ENCODE peak calls at places on chromosomes 16 and 17, in seven cellular contexts. B, V, F, J, T, G and N are unnamed samples. For H3K9me3 and H3K36me3, the result is how much of the 10 kb centered on the place peaks cover.

GRCh38 chr17:21029515-21029914 is 13.3 kb downstream of the USP22 start:
- DNase-seq in B (no peak), J (no peak), T (no peak), G (no peak), V (no peak), F (no peak), N (no peak)

GRCh38 chr16:54928016-54928356 is 2.7 kb upstream of the IRX5 start:
- DNase-seq in V (peak), J (peak), F (no peak), T (no peak), G (no peak), B (no peak), N (peak)

GRCh38 chr17:56925088-56925487 is 11.2 kb upstream of the TRIM25 start:
- DNase-seq in J (no peak), B (no peak), G (no peak), V (no peak), F (no peak), T (no peak), N (no peak)

GRCh38 chr17:57109393-57110151 is 24.5 kb downstream of the AKAP1 start:
- DNase-seq in G (no peak), F (no peak), B (no peak), V (peak), T (no peak), J (no peak), N (no peak)

GRCh38 chr17:64572682-64573154 is 65.9 kb downstream of the CEP95 start:
- DNase-seq in T (no peak), F (no peak), J (peak), G (no peak), V (no peak), B (no peak), N (no peak)

GRCh38 chr17:55440391-55440790 is 18.8 kb upstream of the MMD start:
- DNase-seq in B (no peak), J (no peak), T (no peak), G (no peak), F (no peak), V (no peak), N (no peak)

GRCh38 chr16:23110257-23110899 is 38.9 kb downstream of the USP31 start:
- DNase-seq in B (no peak), J (no peak), F (no peak), V (no peak), G (no peak), T (no peak), N (no peak)

GRCh38 chr17:74493381-74493833 is 27.0 kb downstream of the CD300A start:
- DNase-seq in J (peak), T (peak), F (no peak), G (peak), V (peak), B (peak), N (peak)

GRCh38 chr17:40612510-40613244 is 34.9 kb downstream of the SMARCE1 start:
- DNase-seq in G (no peak), J (no peak), V (no peak), T (no peak), B (peak), F (no peak), N (no peak)

GRCh38 chr17:44095647-44096496 is 25.3 kb downstream of the G6PC3 start:
- DNase-seq in J (no peak), G (no peak), T (no peak), F (no peak), B (no peak), V (peak), N (peak)

GRCh38 chr17:66548158-66548557 is 245.7 kb downstream of the PRKCA start:
- DNase-seq in B (no peak), F (no peak), V (no peak), G (no peak), J (no peak), T (no peak), N (no peak)

GRCh38 chr16:60792437-60792836 is 1243.8 kb downstream of the CDH8 start:
- DNase-seq in G (no peak), F (no peak), V (no peak), J (no peak), T (no peak), B (no peak), N (no peak)

GRCh38 chr17:36002631-36003030 is 1.3 kb upstream of the CCL15 start:
- DNase-seq in G (no peak), F (no peak), B (no peak), J (peak), V (no peak), T (peak), N (no peak)

GRCh38 chr16:35296962-35297653 is 1837.7 kb downstream of the TP53TG3F start:
- DNase-seq in T (no peak), G (no peak), F (no peak), J (no peak), B (no peak), V (no peak), N (no peak)

GRCh38 chr16:35295856-35296255 is 1836.4 kb downstream of the TP53TG3F start:
- DNase-seq in G (no peak), B (no peak), J (no peak), V (no peak), F (no peak), T (no peak), N (no peak)

GRCh38 chr16:35302859-35303258 is 1843.4 kb downstream of the TP53TG3F start:
- DNase-seq in J (no peak), T (no peak), V (no peak), B (no peak), F (no peak), G (no peak), N (no peak)

DNA sequence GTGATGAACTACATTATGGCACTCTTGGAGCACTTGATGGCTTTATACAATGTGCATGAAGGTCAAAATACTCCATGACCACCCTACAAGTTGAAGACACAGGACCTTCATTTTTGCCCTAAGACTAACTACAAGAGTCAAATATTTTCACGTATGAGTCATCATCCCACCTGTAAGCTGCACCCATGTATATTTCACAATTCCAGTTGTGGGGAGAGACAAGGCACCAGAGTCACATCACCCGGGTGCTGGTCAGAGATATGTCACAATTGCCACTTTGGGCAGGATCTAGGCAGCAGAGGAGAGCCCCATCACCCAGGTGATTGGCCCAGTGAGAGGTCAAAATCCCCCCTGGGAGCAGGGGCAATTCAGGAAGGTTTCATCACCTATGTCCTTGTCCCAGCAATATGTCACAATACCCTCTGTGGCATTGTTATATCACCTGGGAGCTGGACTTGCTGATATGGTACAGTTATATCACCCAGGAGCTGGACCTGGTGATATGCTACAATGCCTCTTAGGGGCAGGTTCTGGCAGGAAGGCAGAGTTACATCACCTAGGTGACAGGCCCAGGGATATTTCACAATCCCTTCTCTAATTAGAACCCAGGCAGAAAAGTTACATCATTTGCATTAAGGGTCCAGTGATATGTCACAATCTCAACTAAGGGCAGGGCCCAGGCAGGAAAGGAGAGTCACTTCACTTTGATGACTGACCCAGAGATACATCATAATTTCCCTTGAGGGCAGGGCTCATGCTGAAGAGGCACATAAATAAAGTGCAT is 1839.2 kb downstream of the TP53TG3F start:
- DNase-seq in V (no peak), T (no peak), B (no peak), J (no peak), F (no peak), G (no peak), N (no peak)
- H3K9me3 ChIP-seq in V (under half), T (under half), B (under half), J (under half), F (under half), G (under half), N (under half)

DNA sequence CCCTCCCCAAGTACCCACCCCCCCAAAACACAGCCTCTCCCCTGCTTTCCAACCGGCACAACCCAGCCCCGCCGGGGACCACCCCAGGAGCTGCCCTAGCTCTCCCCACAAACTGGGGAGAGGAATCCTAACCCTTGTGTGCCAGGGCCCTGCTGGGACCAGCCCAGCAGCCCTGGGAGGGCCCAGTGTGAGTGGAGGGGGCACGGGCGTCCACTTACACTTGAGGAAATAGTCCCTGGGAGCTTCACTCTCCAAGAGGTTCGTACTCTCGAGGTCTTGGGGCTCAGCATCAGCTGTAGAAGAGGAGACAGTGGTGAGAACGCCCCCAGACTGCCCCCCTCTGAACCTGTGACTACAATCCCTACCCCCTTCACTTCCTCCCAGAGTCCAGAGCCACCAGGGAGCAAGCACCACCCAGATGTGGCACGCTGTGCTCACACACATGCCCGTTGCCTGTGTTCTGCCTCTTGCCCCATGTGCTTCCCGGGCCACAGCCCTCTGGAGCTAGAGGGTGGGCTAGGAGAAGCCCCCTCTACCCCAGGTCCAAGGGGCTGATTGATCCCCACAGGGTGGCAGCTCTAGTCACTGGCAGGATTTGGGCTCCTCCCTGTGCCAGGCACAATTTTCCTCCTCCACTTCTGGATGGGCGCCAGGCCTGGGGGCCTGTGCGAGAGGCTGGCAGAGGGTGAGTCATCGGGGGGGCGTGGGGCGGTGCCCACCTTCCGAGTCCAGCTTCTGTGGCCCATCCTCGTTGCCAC is 3.0 kb downstream of the TRIM47 start:
- DNase-seq in G (peak), F (no peak), B (no peak), V (no peak), T (no peak), J (no peak), N (no peak)
- H3K4me3 ChIP-seq in G (no peak), F (peak), B (peak), V (no peak), T (no peak), J (peak), N (no peak)

GRCh38 chr17:82943751-82944150 is 103.9 kb upstream of the ZNF750 start:
- DNase-seq in B (no peak), J (no peak), V (no peak), G (no peak), T (no peak), F (no peak), N (no peak)

GRCh38 chr17:82944990-82945389 is 105.2 kb upstream of the ZNF750 start:
- DNase-seq in B (no peak), V (no peak), J (peak), F (no peak), G (no peak), T (no peak), N (no peak)

GRCh38 chr17:82941021-82942001 is 101.5 kb upstream of the ZNF750 start:
- DNase-seq in T (no peak), F (no peak), B (no peak), J (no peak), G (no peak), V (no peak), N (no peak)

GRCh38 chr17:82942166-82943130 is 102.6 kb upstream of the ZNF750 start:
- DNase-seq in T (no peak), G (no peak), J (no peak), V (no peak), B (no peak), F (no peak), N (no peak)

GRCh38 chr17:82943339-82943738 is 103.5 kb upstream of the ZNF750 start:
- DNase-seq in B (no peak), G (no peak), V (no peak), J (no peak), F (no peak), T (no peak), N (no peak)
- H3K36me3 ChIP-seq in B (half or more), G (under half), V (under half), J (half or more), F (under half), T (under half), N (half or more)

DNA sequence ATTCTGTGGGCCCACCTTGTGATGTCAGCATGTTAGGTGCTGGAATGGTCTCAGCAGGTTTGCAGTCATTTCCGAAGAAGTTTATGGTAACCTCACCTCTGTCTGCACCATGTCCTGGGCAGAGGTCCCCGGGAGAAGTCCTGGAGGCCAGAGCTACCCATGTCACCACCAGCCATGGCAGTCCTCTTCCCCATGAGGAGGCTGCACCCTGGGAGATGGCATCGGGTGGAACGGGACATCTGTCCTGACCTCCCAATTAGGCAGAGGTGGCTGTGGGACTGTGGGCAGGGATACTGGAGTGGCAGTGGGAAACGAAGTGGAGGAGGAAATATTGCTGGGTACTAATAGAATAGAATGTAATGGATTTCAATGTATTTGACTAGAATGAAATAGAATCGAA is 511.8 kb upstream of the WSB1 start:
- DNase-seq in T (no peak), F (no peak), V (no peak), B (no peak), J (no peak), G (no peak), N (no peak)
- H3K9me3 ChIP-seq in T (under half), F (under half), V (under half), B (under half), J (under half), G (under half), N (under half)

DNA sequence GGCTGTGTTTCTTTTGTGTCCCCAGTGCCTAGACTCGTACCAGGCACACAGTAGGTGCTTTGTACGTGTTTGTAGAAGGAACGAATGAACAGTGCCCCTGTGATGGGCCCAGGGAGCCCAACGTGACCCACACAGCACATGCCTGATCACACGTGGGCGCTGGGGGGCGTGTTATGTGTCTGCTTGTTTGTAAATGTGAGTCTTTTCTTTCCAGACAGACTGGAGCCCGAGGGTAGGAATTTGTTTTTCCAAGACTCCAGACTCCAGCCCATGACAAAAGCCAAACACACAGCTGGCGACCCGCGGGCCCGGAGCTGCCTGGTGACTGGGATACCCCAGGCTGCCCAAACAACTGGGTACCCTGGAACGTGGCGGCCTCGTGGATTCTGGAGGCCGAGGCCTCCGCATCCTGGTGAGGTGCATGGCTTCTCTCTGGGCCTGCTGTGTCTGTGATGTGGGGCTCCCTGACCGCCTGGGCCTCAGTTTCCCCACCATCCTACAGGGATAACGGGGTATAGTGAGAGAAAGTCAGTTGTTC is 14.9 kb upstream of the CBFA2T3 start:
- DNase-seq in T (no peak), V (no peak), G (no peak), B (no peak), J (no peak), F (no peak), N (no peak)
- H3K4me3 ChIP-seq in T (no peak), V (no peak), G (no peak), B (no peak), J (no peak), F (no peak), N (no peak)

GRCh38 chr16:16118337-16118736 is 105.0 kb downstream of the ABCC6 start:
- DNase-seq in V (no peak), T (no peak), G (no peak), F (no peak), B (no peak), J (peak), N (no peak)

GRCh38 chr16:16120044-16120381 is 103.3 kb downstream of the ABCC6 start:
- DNase-seq in F (no peak), V (no peak), G (no peak), T (no peak), J (no peak), B (no peak), N (no peak)

GRCh38 chr16:16120382-16121184 is 102.7 kb downstream of the ABCC6 start:
- DNase-seq in G (no peak), T (no peak), J (no peak), F (no peak), V (no peak), B (no peak), N (no peak)

GRCh38 chr16:16122264-16122663 is 101.0 kb downstream of the ABCC6 start:
- DNase-seq in V (no peak), G (no peak), J (no peak), T (no peak), F (no peak), B (no peak), N (no peak)

DNA sequence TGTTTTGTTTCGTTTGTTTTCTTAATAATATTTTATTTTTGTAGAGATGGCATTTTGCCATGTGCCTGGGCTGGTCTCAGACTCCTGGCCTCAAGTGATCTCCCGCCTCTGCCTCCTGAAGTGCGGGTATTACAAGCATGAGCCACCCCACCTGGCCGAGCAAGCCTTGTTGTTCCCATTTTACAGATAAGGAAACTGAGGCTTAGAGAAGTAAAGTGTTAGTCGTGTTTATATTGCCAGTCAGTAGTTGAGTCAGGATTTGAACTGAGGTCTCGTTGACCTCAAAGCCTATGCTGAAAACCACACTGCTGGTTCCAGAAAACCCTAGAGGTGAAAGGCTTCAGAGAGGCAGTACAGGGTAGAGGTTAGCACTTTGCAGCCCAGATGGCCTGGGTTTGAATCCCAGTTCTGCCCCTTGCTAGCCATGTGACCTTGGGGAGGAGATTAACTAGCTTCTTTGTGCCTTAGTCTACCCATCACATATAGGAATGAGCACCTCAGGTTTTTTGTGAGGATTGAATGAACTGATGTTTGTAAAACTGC is 102.0 kb downstream of the ABCC6 start:
- DNase-seq in F (no peak), J (no peak), V (no peak), B (no peak), G (no peak), T (no peak), N (no peak)
- H3K36me3 ChIP-seq in F (half or more), J (half or more), V (under half), B (half or more), G (under half), T (half or more), N (half or more)